ENCODE peak calls at places on chromosomes 12 and 14, in ten cellular contexts. One of them, this sample, is unnamed.

GRCh38 chr14:74735113-74735512 is 22.2 kb downstream of the FCF1 start:
- DNase-seq in PC-9: no peak
- DNase-seq in IMR-90: no peak
- DNase-seq in Peyer's patch: no peak
- DNase-seq in brain microvascular endothelial cell: no peak
- DNase-seq in cardiac muscle cell: no peak
- DNase-seq in thoracic aorta: no peak
- DNase-seq in MM.1S: no peak
- DNase-seq in mucosa of descending colon: no peak
- DNase-seq in aorta: no peak
- DNase-seq in this sample: no peak

GRCh38 chr12:45248095-45248494 is 32.2 kb downstream of the ANO6 start:
- DNase-seq in brain microvascular endothelial cell: no peak
- DNase-seq in cardiac muscle cell: no peak
- DNase-seq in aorta: no peak
- DNase-seq in Peyer's patch: no peak
- DNase-seq in PC-9: no peak
- DNase-seq in MM.1S: no peak
- DNase-seq in IMR-90: no peak
- DNase-seq in thoracic aorta: no peak
- DNase-seq in mucosa of descending colon: no peak
- DNase-seq in this sample: no peak

GRCh38 chr14:73815849-73816816 is 35.5 kb upstream of the PTGR2 start:
- DNase-seq in brain microvascular endothelial cell: no peak
- DNase-seq in mucosa of descending colon: no peak
- DNase-seq in thoracic aorta: no peak
- DNase-seq in IMR-90: peak
- DNase-seq in aorta: no peak
- DNase-seq in Peyer's patch: no peak
- DNase-seq in cardiac muscle cell: no peak
- DNase-seq in PC-9: no peak
- DNase-seq in MM.1S: no peak
- DNase-seq in this sample: no peak

GRCh38 chr12:78118036-78118435 is 287.3 kb downstream of the NAV3 start:
- DNase-seq in thoracic aorta: no peak
- DNase-seq in Peyer's patch: no peak
- DNase-seq in cardiac muscle cell: peak
- DNase-seq in mucosa of descending colon: no peak
- DNase-seq in aorta: no peak
- DNase-seq in PC-9: no peak
- DNase-seq in MM.1S: no peak
- DNase-seq in brain microvascular endothelial cell: no peak
- DNase-seq in IMR-90: no peak
- DNase-seq in this sample: no peak

GRCh38 chr14:68792022-68792829 is 641 bp downstream of the ZFP36L1 start:
- DNase-seq in Peyer's patch: peak
- DNase-seq in brain microvascular endothelial cell: no peak
- DNase-seq in IMR-90: no peak
- DNase-seq in MM.1S: peak
- DNase-seq in thoracic aorta: no peak
- DNase-seq in mucosa of descending colon: peak
- DNase-seq in aorta: peak
- DNase-seq in cardiac muscle cell: no peak
- DNase-seq in PC-9: peak
- DNase-seq in this sample: no peak

GRCh38 chr12:73529954-73530353 is 1007.7 kb upstream of the ATXN7L3B start:
- DNase-seq in cardiac muscle cell: no peak
- DNase-seq in MM.1S: no peak
- DNase-seq in aorta: no peak
- DNase-seq in mucosa of descending colon: no peak
- DNase-seq in brain microvascular endothelial cell: no peak
- DNase-seq in Peyer's patch: no peak
- DNase-seq in PC-9: no peak
- DNase-seq in IMR-90: no peak
- DNase-seq in thoracic aorta: no peak
- DNase-seq in this sample: no peak

GRCh38 chr12:23950011-23950774 is 723 bp upstream of the SOX5 start:
- DNase-seq in Peyer's patch: no peak
- DNase-seq in brain microvascular endothelial cell: peak
- DNase-seq in thoracic aorta: no peak
- DNase-seq in PC-9: no peak
- DNase-seq in aorta: no peak
- DNase-seq in mucosa of descending colon: peak
- DNase-seq in IMR-90: peak
- DNase-seq in MM.1S: no peak
- DNase-seq in cardiac muscle cell: peak
- DNase-seq in this sample: no peak

GRCh38 chr12:124567673-124568373 is 411 bp upstream of the NCOR2 start:
- DNase-seq in cardiac muscle cell: peak
- DNase-seq in Peyer's patch: peak
- DNase-seq in mucosa of descending colon: peak
- DNase-seq in IMR-90: peak
- DNase-seq in PC-9: peak
- DNase-seq in thoracic aorta: peak
- DNase-seq in MM.1S: peak
- DNase-seq in brain microvascular endothelial cell: peak
- DNase-seq in aorta: peak
- DNase-seq in this sample: no peak

GRCh38 chr12:131092911-131093901 is 139.5 kb downstream of the ADGRD1 start:
- DNase-seq in cardiac muscle cell: no peak
- DNase-seq in aorta: peak
- DNase-seq in brain microvascular endothelial cell: no peak
- DNase-seq in MM.1S: peak
- DNase-seq in Peyer's patch: no peak
- DNase-seq in PC-9: no peak
- DNase-seq in IMR-90: no peak
- DNase-seq in mucosa of descending colon: peak
- DNase-seq in thoracic aorta: no peak
- DNase-seq in this sample: no peak

GRCh38 chr12:76786986-76787385 is 23.1 kb downstream of the ZDHHC17 start:
- DNase-seq in Peyer's patch: no peak
- DNase-seq in PC-9: no peak
- DNase-seq in MM.1S: no peak
- DNase-seq in brain microvascular endothelial cell: no peak
- DNase-seq in mucosa of descending colon: no peak
- DNase-seq in aorta: no peak
- DNase-seq in cardiac muscle cell: peak
- DNase-seq in thoracic aorta: no peak
- DNase-seq in IMR-90: no peak
- DNase-seq in this sample: no peak

GRCh38 chr12:68565391-68565903 is 45.3 kb upstream of the RAP1B start:
- DNase-seq in PC-9: peak
- DNase-seq in brain microvascular endothelial cell: peak
- DNase-seq in cardiac muscle cell: no peak
- DNase-seq in MM.1S: no peak
- DNase-seq in IMR-90: peak
- DNase-seq in Peyer's patch: no peak
- DNase-seq in mucosa of descending colon: no peak
- DNase-seq in thoracic aorta: no peak
- DNase-seq in aorta: no peak
- DNase-seq in this sample: no peak

DNA sequence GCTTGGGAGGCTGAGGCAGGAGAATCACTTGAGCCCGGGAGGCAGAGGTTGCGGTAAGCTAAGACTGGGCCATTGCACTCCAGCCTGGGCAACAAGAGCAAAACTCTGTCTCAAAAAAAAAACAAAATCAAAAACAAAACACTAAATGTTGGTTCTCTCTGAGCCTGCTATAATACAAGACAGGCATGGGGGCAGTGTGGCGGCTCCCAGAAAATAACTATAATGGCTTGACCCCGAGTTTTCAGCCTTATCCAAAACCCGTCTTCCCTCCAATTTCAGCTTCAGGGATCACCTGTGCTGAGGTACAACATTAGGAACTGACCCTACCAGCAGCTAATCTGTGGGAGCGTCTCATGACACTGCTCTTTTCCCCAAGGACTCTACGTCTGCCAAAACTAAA is 862 bp downstream of the SLC7A7 start:
- DNase-seq in brain microvascular endothelial cell: no peak
- DNase-seq in MM.1S: no peak
- DNase-seq in Peyer's patch: no peak
- DNase-seq in PC-9: no peak
- DNase-seq in thoracic aorta: no peak
- DNase-seq in mucosa of descending colon: no peak
- DNase-seq in aorta: no peak
- DNase-seq in cardiac muscle cell: no peak
- DNase-seq in IMR-90: no peak
- DNase-seq in this sample: no peak
- H3K4me3 ChIP-seq in brain microvascular endothelial cell: no peak
- H3K4me3 ChIP-seq in MM.1S: no peak
- H3K4me3 ChIP-seq in Peyer's patch: peak
- H3K4me3 ChIP-seq in PC-9: no peak
- H3K4me3 ChIP-seq in thoracic aorta: peak
- H3K4me3 ChIP-seq in mucosa of descending colon: no peak
- H3K4me3 ChIP-seq in aorta: no peak
- H3K4me3 ChIP-seq in cardiac muscle cell: no peak
- H3K4me3 ChIP-seq in IMR-90: no peak
- H3K4me3 ChIP-seq in this sample: no peak

GRCh38 chr14:59870277-59871165 is at the start of gene RTN1:
- DNase-seq in brain microvascular endothelial cell: no peak
- DNase-seq in MM.1S: peak
- DNase-seq in cardiac muscle cell: peak
- DNase-seq in PC-9: no peak
- DNase-seq in thoracic aorta: peak
- DNase-seq in IMR-90: peak
- DNase-seq in aorta: peak
- DNase-seq in mucosa of descending colon: peak
- DNase-seq in Peyer's patch: no peak
- DNase-seq in this sample: no peak

GRCh38 chr14:59868021-59868420 is 2.6 kb downstream of the RTN1 start:
- DNase-seq in Peyer's patch: no peak
- DNase-seq in mucosa of descending colon: no peak
- DNase-seq in brain microvascular endothelial cell: no peak
- DNase-seq in IMR-90: no peak
- DNase-seq in aorta: no peak
- DNase-seq in MM.1S: no peak
- DNase-seq in cardiac muscle cell: no peak
- DNase-seq in PC-9: no peak
- DNase-seq in thoracic aorta: no peak
- DNase-seq in this sample: peak

GRCh38 chr14:59871166-59871495 is 555 bp upstream of the RTN1 start:
- DNase-seq in Peyer's patch: no peak
- DNase-seq in MM.1S: no peak
- DNase-seq in thoracic aorta: no peak
- DNase-seq in aorta: no peak
- DNase-seq in IMR-90: no peak
- DNase-seq in mucosa of descending colon: no peak
- DNase-seq in brain microvascular endothelial cell: no peak
- DNase-seq in PC-9: no peak
- DNase-seq in cardiac muscle cell: no peak
- DNase-seq in this sample: no peak

GRCh38 chr14:59869381-59870255 is 958 bp downstream of the RTN1 start:
- DNase-seq in aorta: no peak
- DNase-seq in thoracic aorta: no peak
- DNase-seq in brain microvascular endothelial cell: no peak
- DNase-seq in PC-9: no peak
- DNase-seq in cardiac muscle cell: peak
- DNase-seq in Peyer's patch: no peak
- DNase-seq in MM.1S: no peak
- DNase-seq in mucosa of descending colon: no peak
- DNase-seq in IMR-90: no peak
- DNase-seq in this sample: no peak
- H3K4me3 ChIP-seq in aorta: peak
- H3K4me3 ChIP-seq in thoracic aorta: peak
- H3K4me3 ChIP-seq in brain microvascular endothelial cell: peak
- H3K4me3 ChIP-seq in PC-9: no peak
- H3K4me3 ChIP-seq in cardiac muscle cell: peak
- H3K4me3 ChIP-seq in Peyer's patch: peak
- H3K4me3 ChIP-seq in MM.1S: no peak
- H3K4me3 ChIP-seq in mucosa of descending colon: no peak
- H3K4me3 ChIP-seq in IMR-90: no peak
- H3K4me3 ChIP-seq in this sample: peak

GRCh38 chr14:91243098-91243483 is 1.4 kb downstream of the GPR68 start:
- DNase-seq in MM.1S: no peak
- DNase-seq in PC-9: no peak
- DNase-seq in mucosa of descending colon: no peak
- DNase-seq in IMR-90: no peak
- DNase-seq in Peyer's patch: no peak
- DNase-seq in thoracic aorta: no peak
- DNase-seq in aorta: no peak
- DNase-seq in brain microvascular endothelial cell: no peak
- DNase-seq in cardiac muscle cell: no peak
- DNase-seq in this sample: no peak

GRCh38 chr14:91246051-91246852 is 1.7 kb upstream of the GPR68 start:
- DNase-seq in cardiac muscle cell: no peak
- DNase-seq in MM.1S: peak
- DNase-seq in thoracic aorta: no peak
- DNase-seq in mucosa of descending colon: no peak
- DNase-seq in Peyer's patch: peak
- DNase-seq in brain microvascular endothelial cell: no peak
- DNase-seq in aorta: no peak
- DNase-seq in IMR-90: no peak
- DNase-seq in PC-9: no peak
- DNase-seq in this sample: no peak

GRCh38 chr14:91242635-91243034 is 1.9 kb downstream of the GPR68 start:
- DNase-seq in brain microvascular endothelial cell: no peak
- DNase-seq in Peyer's patch: no peak
- DNase-seq in cardiac muscle cell: no peak
- DNase-seq in MM.1S: no peak
- DNase-seq in aorta: no peak
- DNase-seq in PC-9: no peak
- DNase-seq in IMR-90: no peak
- DNase-seq in mucosa of descending colon: no peak
- DNase-seq in thoracic aorta: no peak
- DNase-seq in this sample: no peak

GRCh38 chr14:91244501-91244901 is at the start of gene GPR68:
- DNase-seq in aorta: peak
- DNase-seq in thoracic aorta: no peak
- DNase-seq in MM.1S: no peak
- DNase-seq in IMR-90: peak
- DNase-seq in Peyer's patch: no peak
- DNase-seq in mucosa of descending colon: peak
- DNase-seq in brain microvascular endothelial cell: peak
- DNase-seq in PC-9: no peak
- DNase-seq in cardiac muscle cell: peak
- DNase-seq in this sample: no peak

DNA sequence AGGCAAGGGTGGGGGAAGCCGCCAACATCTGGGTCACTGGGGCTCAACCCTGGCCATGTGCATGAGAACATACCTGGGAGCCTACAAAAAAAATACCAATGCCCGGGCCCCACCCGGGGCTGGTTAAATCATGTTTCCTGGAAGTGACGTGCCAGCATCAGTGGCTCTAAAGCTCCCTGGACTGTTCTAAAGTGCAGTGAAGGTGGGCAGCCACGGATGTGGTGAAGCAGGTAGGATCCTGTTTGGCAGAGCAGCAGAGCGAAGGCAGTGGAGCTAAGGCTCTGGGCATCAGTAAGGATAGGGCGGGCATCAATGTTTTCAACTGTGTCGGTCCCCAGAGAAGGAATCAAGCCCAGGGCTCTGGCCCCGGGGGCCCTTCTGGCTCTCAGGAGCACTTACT is 525 bp upstream of the GPR68 start:
- DNase-seq in thoracic aorta: no peak
- DNase-seq in IMR-90: no peak
- DNase-seq in MM.1S: no peak
- DNase-seq in PC-9: no peak
- DNase-seq in aorta: no peak
- DNase-seq in Peyer's patch: peak
- DNase-seq in cardiac muscle cell: no peak
- DNase-seq in brain microvascular endothelial cell: no peak
- DNase-seq in mucosa of descending colon: no peak
- DNase-seq in this sample: no peak
- H3K4me3 ChIP-seq in thoracic aorta: peak
- H3K4me3 ChIP-seq in IMR-90: no peak
- H3K4me3 ChIP-seq in MM.1S: no peak
- H3K4me3 ChIP-seq in PC-9: no peak
- H3K4me3 ChIP-seq in aorta: no peak
- H3K4me3 ChIP-seq in Peyer's patch: peak
- H3K4me3 ChIP-seq in cardiac muscle cell: no peak
- H3K4me3 ChIP-seq in brain microvascular endothelial cell: no peak
- H3K4me3 ChIP-seq in mucosa of descending colon: no peak
- H3K4me3 ChIP-seq in this sample: no peak

GRCh38 chr14:103209054-103209453 is 85.8 kb downstream of the TNFAIP2 start:
- DNase-seq in Peyer's patch: no peak
- DNase-seq in aorta: no peak
- DNase-seq in cardiac muscle cell: no peak
- DNase-seq in mucosa of descending colon: no peak
- DNase-seq in MM.1S: no peak
- DNase-seq in thoracic aorta: no peak
- DNase-seq in brain microvascular endothelial cell: no peak
- DNase-seq in PC-9: no peak
- DNase-seq in IMR-90: no peak
- DNase-seq in this sample: no peak
- H3K4me3 ChIP-seq in Peyer's patch: peak
- H3K4me3 ChIP-seq in aorta: no peak
- H3K4me3 ChIP-seq in cardiac muscle cell: no peak
- H3K4me3 ChIP-seq in mucosa of descending colon: no peak
- H3K4me3 ChIP-seq in MM.1S: no peak
- H3K4me3 ChIP-seq in thoracic aorta: no peak
- H3K4me3 ChIP-seq in brain microvascular endothelial cell: no peak
- H3K4me3 ChIP-seq in PC-9: peak
- H3K4me3 ChIP-seq in IMR-90: no peak
- H3K4me3 ChIP-seq in this sample: no peak

This sample was measured in SK-N-MC.